ENCODE peak calls at places on chromosomes 1 and 21, in ten cellular contexts. K, Z, V, X, U, N, G, F, T and Y are unnamed samples. For H3K4me1 and H3K9me3, the result is how much of the 10 kb centered on the place peaks cover.

GRCh38 chr21:16124397-16125130 is 394.8 kb downstream of the USP25 start:
- DNase-seq in T (no peak), N (no peak), G (no peak), U (no peak), K (no peak), V (no peak), Z (no peak), X (no peak), F (no peak), Y (no peak)

GRCh38 chr1:13976485-13976884 is 276.5 kb downstream of the PRDM2 start:
- DNase-seq in K (no peak), T (no peak), Z (no peak), F (no peak), U (no peak), X (no peak), G (no peak), V (no peak), N (no peak), Y (no peak)

GRCh38 chr1:239814306-239814881 is 277.3 kb upstream of the FMN2 start:
- DNase-seq in U (peak), G (no peak), Z (no peak), F (no peak), K (peak), T (no peak), N (no peak), V (no peak), X (no peak), Y (no peak)

GRCh38 chr1:189851806-189852367 is 625.8 kb downstream of the BRINP3 start:
- DNase-seq in G (no peak), X (no peak), K (no peak), U (no peak), T (no peak), N (no peak), Z (no peak), F (no peak), V (no peak), Y (no peak)

GRCh38 chr21:46096997-46097825 is 701 bp upstream of the COL6A2 start:
- DNase-seq in G (no peak), K (no peak), Z (no peak), X (no peak), N (no peak), U (no peak), T (no peak), V (peak), F (peak), Y (no peak)

GRCh38 chr1:3409737-3410434 is 44.6 kb upstream of the ARHGEF16 start:
- DNase-seq in V (no peak), K (peak), U (no peak), X (no peak), N (no peak), Z (no peak), F (no peak), G (peak), T (no peak), Y (no peak)

GRCh38 chr1:176469450-176469985 is 6.5 kb downstream of the PAPPA2 start:
- DNase-seq in N (no peak), V (no peak), U (no peak), K (no peak), T (no peak), G (no peak), F (no peak), X (no peak), Z (no peak), Y (no peak)

GRCh38 chr1:58149266-58149812 is 397.2 kb downstream of the OMA1 start:
- DNase-seq in N (peak), Z (no peak), U (no peak), F (no peak), V (no peak), K (no peak), G (no peak), T (no peak), X (no peak), Y (no peak)

GRCh38 chr1:179728266-179728665 is 14.8 kb upstream of the FAM163A start:
- DNase-seq in K (no peak), F (no peak), V (no peak), T (no peak), X (no peak), U (no peak), Z (no peak), G (no peak), N (no peak), Y (no peak)

GRCh38 chr1:77540501-77541161 is 141.8 kb downstream of the ZZZ3 start:
- DNase-seq in Z (no peak), X (no peak), N (no peak), G (no peak), T (no peak), U (no peak), V (no peak), F (no peak), K (no peak), Y (no peak)

GRCh38 chr1:64790965-64791487 is 46.2 kb downstream of the RAVER2 start:
- DNase-seq in X (no peak), T (no peak), F (no peak), V (no peak), Z (no peak), U (no peak), N (no peak), K (no peak), G (no peak), Y (no peak)

GRCh38 chr1:101309334-101310221 is 72.8 kb downstream of the S1PR1 start:
- DNase-seq in N (peak), G (peak), U (peak), X (peak), F (peak), Z (peak), T (no peak), K (peak), V (peak), Y (peak)

GRCh38 chr1:2360588-2361364 is 30.6 kb downstream of the MORN1 start:
- DNase-seq in X (peak), F (no peak), T (no peak), G (no peak), U (no peak), N (no peak), V (no peak), Z (no peak), K (no peak), Y (no peak)

GRCh38 chr1:208183977-208184901 is 59.9 kb downstream of the PLXNA2 start:
- DNase-seq in G (no peak), X (peak), Z (peak), T (no peak), F (no peak), N (no peak), K (peak), U (no peak), V (no peak), Y (no peak)

GRCh38 chr21:43972850-43973633 is 39.1 kb upstream of the TRAPPC10 start:
- DNase-seq in U (no peak), F (no peak), T (no peak), Z (peak), V (no peak), G (no peak), X (no peak), N (no peak), K (no peak), Y (no peak)

GRCh38 chr1:71046891-71047634 is 553 bp downstream of the PTGER3 start:
- DNase-seq in T (no peak), F (peak), Z (peak), K (no peak), G (peak), N (no peak), X (peak), V (peak), U (peak), Y (no peak)

GRCh38 chr1:27575861-27576331 is 28.0 kb downstream of the AHDC1 start:
- DNase-seq in T (no peak), N (no peak), Z (no peak), F (peak), U (no peak), X (peak), V (peak), G (peak), K (peak), Y (no peak)

GRCh38 chr1:61140778-61141177 is 58.4 kb downstream of the NFIA start:
- DNase-seq in G (no peak), X (no peak), U (no peak), Z (no peak), F (no peak), V (no peak), N (no peak), K (no peak), T (no peak), Y (no peak)

GRCh38 chr1:218426343-218426657 is 81.2 kb downstream of the TGFB2 start:
- DNase-seq in G (no peak), V (no peak), Z (no peak), X (no peak), U (no peak), N (no peak), T (no peak), K (peak), F (no peak), Y (no peak)

GRCh38 chr1:200427744-200428143 is 17.9 kb upstream of the ZNF281 start:
- DNase-seq in X (no peak), G (no peak), K (no peak), U (no peak), Z (no peak), T (no peak), V (no peak), N (no peak), F (no peak), Y (no peak)

GRCh38 chr1:211697356-211697755 is 21.9 kb upstream of the NEK2 start:
- DNase-seq in K (no peak), V (no peak), Z (no peak), N (peak), U (no peak), T (no peak), F (no peak), G (no peak), X (no peak), Y (no peak)

GRCh38 chr1:229941160-229941559 is 125.9 kb upstream of the GALNT2 start:
- DNase-seq in X (no peak), V (no peak), T (no peak), K (no peak), F (no peak), N (no peak), U (no peak), Z (no peak), G (peak), Y (no peak)

GRCh38 chr21:44000360-44000759 is 11.7 kb upstream of the TRAPPC10 start:
- DNase-seq in N (no peak), X (peak), V (no peak), Z (no peak), U (no peak), K (no peak), T (no peak), G (no peak), F (no peak), Y (no peak)

GRCh38 chr1:236051107-236051885 is 13.6 kb downstream of the NID1 start:
- DNase-seq in G (peak), Z (no peak), N (no peak), X (no peak), V (no peak), F (no peak), U (no peak), T (no peak), K (no peak), Y (no peak)

GRCh38 chr21:17269760-17270159 is 243.1 kb upstream of the CXADR start:
- DNase-seq in Z (no peak), U (no peak), X (no peak), K (no peak), T (no peak), N (no peak), V (no peak), G (no peak), F (no peak), Y (no peak)

GRCh38 chr1:45929257-45929687 is 125.9 kb downstream of the MAST2 start:
- DNase-seq in K (peak), U (no peak), F (no peak), Z (peak), X (no peak), T (no peak), V (no peak), G (peak), N (no peak), Y (no peak)

GRCh38 chr1:67721650-67722291 is 36.8 kb downstream of the GADD45A start:
- DNase-seq in T (no peak), V (no peak), K (no peak), G (no peak), F (no peak), U (no peak), X (no peak), N (no peak), Z (no peak), Y (no peak)

GRCh38 chr1:16111771-16112557 is 38.5 kb upstream of the FAM131C start:
- DNase-seq in T (no peak), U (no peak), K (no peak), Z (no peak), N (no peak), G (no peak), V (no peak), F (no peak), X (no peak), Y (no peak)

GRCh38 chr21:45262616-45263015 is 25.1 kb downstream of the POFUT2 start:
- DNase-seq in F (peak), V (no peak), X (peak), K (no peak), Z (no peak), N (peak), T (no peak), U (no peak), G (no peak), Y (no peak)

GRCh38 chr21:36728371-36729111 is 29.6 kb downstream of the SIM2 start:
- DNase-seq in Z (peak), F (no peak), K (no peak), T (no peak), G (no peak), N (no peak), U (no peak), V (no peak), X (no peak), Y (no peak)

GRCh38 chr1:61141288-61142044 is 59.1 kb downstream of the NFIA start:
- DNase-seq in Z (no peak), T (no peak), N (no peak), X (no peak), K (peak), U (no peak), F (no peak), V (no peak), G (no peak), Y (no peak)

GRCh38 chr21:36962098-36962780 is 4.2 kb downstream of the HLCS start:
- DNase-seq in V (no peak), T (no peak), Z (no peak), X (no peak), U (no peak), F (no peak), K (no peak), N (no peak), G (no peak), Y (no peak)

GRCh38 chr1:66624412-66625060 is 90.6 kb downstream of the SGIP1 start:
- DNase-seq in G (no peak), X (no peak), T (no peak), Z (no peak), K (no peak), F (no peak), V (no peak), U (no peak), N (no peak), Y (no peak)

GRCh38 chr1:28905921-28906666 is 8.3 kb upstream of the EPB41 start:
- DNase-seq in G (no peak), Z (no peak), X (no peak), K (no peak), N (no peak), T (no peak), F (no peak), V (no peak), U (no peak), Y (no peak)

GRCh38 chr1:47842228-47842627 is 155.0 kb downstream of the TRABD2B start:
- DNase-seq in N (no peak), T (no peak), F (no peak), U (no peak), G (no peak), X (no peak), V (no peak), Z (no peak), K (no peak), Y (no peak)

GRCh38 chr1:150765229-150765976 is at the start of gene CTSS:
- DNase-seq in X (no peak), K (no peak), T (no peak), N (peak), Z (no peak), V (no peak), F (no peak), G (no peak), U (peak), Y (no peak)

GRCh38 chr1:9233241-9233941 is 1.2 kb upstream of the H6PD start:
- DNase-seq in T (no peak), K (no peak), G (no peak), U (no peak), Z (no peak), X (peak), V (peak), N (no peak), F (no peak), Y (no peak)

GRCh38 chr21:45102391-45102932 is 28.1 kb downstream of the ADARB1 start:
- DNase-seq in V (no peak), X (no peak), U (no peak), G (no peak), K (peak), N (peak), Z (peak), T (no peak), F (no peak), Y (no peak)

GRCh38 chr1:10680487-10680886 is 116.0 kb downstream of the CASZ1 start:
- DNase-seq in X (peak), T (no peak), N (no peak), Z (no peak), V (no peak), U (no peak), K (no peak), F (no peak), G (no peak), Y (no peak)

GRCh38 chr1:10679521-10680220 is 116.8 kb downstream of the CASZ1 start:
- DNase-seq in U (no peak), N (no peak), G (peak), Z (no peak), T (no peak), V (no peak), X (no peak), F (peak), K (no peak), Y (no peak)

GRCh38 chr1:10682449-10683365 is 113.7 kb downstream of the CASZ1 start:
- DNase-seq in K (no peak), V (no peak), X (no peak), Z (no peak), N (no peak), T (no peak), F (no peak), G (no peak), U (no peak), Y (no peak)

GRCh38 chr1:10681296-10682113 is 114.9 kb downstream of the CASZ1 start:
- DNase-seq in N (no peak), F (no peak), K (no peak), U (no peak), Z (no peak), T (no peak), V (no peak), G (peak), X (no peak), Y (no peak)

DNA sequence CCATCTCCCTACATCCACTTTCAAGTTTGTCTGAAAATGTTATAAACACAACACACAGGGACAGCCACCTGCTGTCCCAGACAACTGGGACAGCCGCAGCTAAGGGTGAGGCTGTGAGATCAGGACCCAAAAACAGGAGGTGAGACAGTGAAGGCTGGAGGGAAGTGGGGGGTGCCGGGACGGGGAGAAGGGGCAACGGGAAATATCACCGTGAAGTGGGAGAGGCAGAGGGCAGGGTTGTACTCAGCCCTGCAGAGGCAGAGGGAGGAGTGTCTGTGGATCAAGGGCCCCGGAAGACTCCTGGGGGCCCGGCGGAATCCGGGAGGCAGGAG is 114.4 kb downstream of the CASZ1 start:
- DNase-seq in U (no peak), Z (no peak), G (no peak), T (no peak), V (no peak), K (no peak), X (no peak), F (no peak), N (no peak), Y (no peak)
- H3K4me1 ChIP-seq in U (under half), Z (under half), G (half or more), T (under half), V (half or more), K (under half), X (half or more), F (half or more), N (under half), Y (under half)

GRCh38 chr1:89761901-89762300 is 58.9 kb upstream of the LRRC8D start:
- DNase-seq in K (no peak), F (no peak), V (no peak), Z (no peak), U (no peak), X (no peak), G (no peak), N (no peak), T (no peak), Y (no peak)
- H3K4me3 ChIP-seq in K (no peak), F (no peak), V (peak), Z (no peak), U (no peak), X (no peak), G (no peak), N (no peak), T (no peak), Y (no peak)

GRCh38 chr1:197076585-197076984 is 9.5 kb upstream of the F13B start:
- DNase-seq in N (no peak), X (no peak), U (no peak), V (no peak), Z (no peak), K (no peak), F (no peak), G (no peak), T (no peak), Y (no peak)

GRCh38 chr1:197081117-197081753 is 14.2 kb upstream of the F13B start:
- DNase-seq in F (no peak), K (no peak), G (no peak), T (no peak), X (no peak), V (no peak), U (no peak), Z (no peak), N (peak), Y (no peak)

GRCh38 chr1:197083474-197083873 is 16.4 kb upstream of the F13B start:
- DNase-seq in T (no peak), G (no peak), X (no peak), U (no peak), F (no peak), Z (no peak), V (no peak), K (no peak), N (no peak), Y (no peak)

GRCh38 chr1:197080323-197080722 is 13.3 kb upstream of the F13B start:
- DNase-seq in V (no peak), F (no peak), X (no peak), Z (no peak), G (no peak), K (no peak), U (no peak), N (no peak), T (no peak), Y (no peak)
- H3K9me3 ChIP-seq in V (under half), F (under half), X (under half), Z (under half), G (under half), K (under half), U (under half), N (under half), T (under half), Y (under half)

GRCh38 chr1:156484480-156485058 is 16.0 kb downstream of the MEF2D start:
- DNase-seq in N (no peak), T (no peak), Z (no peak), G (no peak), V (no peak), X (no peak), U (no peak), F (no peak), K (no peak), Y (no peak)
- H3K4me1 ChIP-seq in N (half or more), T (under half), Z (under half), G (under half), V (under half), X (half or more), U (half or more), F (under half), K (under half), Y (under half)

GRCh38 chr1:41572224-41572623 is 87.7 kb upstream of the EDN2 start:
- DNase-seq in U (no peak), G (no peak), T (no peak), K (no peak), Z (no peak), V (no peak), X (no peak), F (no peak), N (peak), Y (no peak)
- H3K4me3 ChIP-seq in U (no peak), G (no peak), T (no peak), K (no peak), Z (no peak), V (no peak), X (no peak), F (no peak), N (no peak), Y (no peak)

GRCh38 chr1:232953176-232953524 is 2.7 kb downstream of the NTPCR start:
- DNase-seq in U (no peak), V (no peak), N (no peak), X (no peak), T (no peak), G (no peak), K (no peak), F (no peak), Z (no peak), Y (no peak)
- H3K9me3 ChIP-seq in U (under half), V (under half), N (under half), X (under half), T (under half), G (under half), K (under half), F (under half), Z (under half), Y (under half)

GRCh38 chr1:154973344-154974085 is 966 bp upstream of the CKS1B start:
- DNase-seq in U (peak), X (peak), T (peak), V (peak), Z (peak), N (peak), F (peak), G (peak), K (peak), Y (peak)
- H3K4me1 ChIP-seq in U (under half), X (half or more), T (under half), V (under half), Z (half or more), N (half or more), F (under half), G (under half), K (under half), Y (under half)